ENCODE peak calls at places on chromosome 19, in six cellular contexts. O is H1, B is H9, I is IMR-90, F is mesendoderm, W is mesenchymal stem cell. X is an unnamed sample.

GRCh38 chr19:30662211-30662861 is 290.2 kb downstream of the ZNF536 start:
- DNase-seq in O (no peak), B (no peak), I (no peak), F (no peak), W (no peak), X (no peak)

GRCh38 chr19:31144471-31144870 is 204.8 kb downstream of the TSHZ3 start:
- DNase-seq in O (no peak), B (no peak), I (no peak), F (peak; percentile 11), W (no peak), X (no peak)

GRCh38 chr19:35048911-35049411 is 7.4 kb downstream of the HPN start:
- DNase-seq in O (no peak), B (peak; percentile 25), I (no peak), F (no peak), W (no peak), X (no peak)

GRCh38 chr19:49890349-49891311 is 6.1 kb downstream of the IL4I1 start:
- DNase-seq in O (peak; percentile 95), B (peak; percentile 88), I (no peak), F (no peak), W (no peak), X (peak; percentile 54)

GRCh38 chr19:58575183-58576041 is 2.3 kb upstream of the MZF1 start:
- DNase-seq in O (peak; percentile 87), B (peak; percentile 91), I (peak; percentile 85), F (peak; percentile 97), W (peak; percentile 97), X (peak; percentile 91)

GRCh38 chr19:14318873-14319272 is 62.4 kb upstream of the ADGRE5 start:
- DNase-seq in O (peak; percentile 80), B (peak; percentile 76), I (no peak), F (peak; percentile 23), W (no peak), X (no peak)

GRCh38 chr19:31054430-31054829 is 294.8 kb downstream of the TSHZ3 start:
- DNase-seq in O (peak; percentile 62), B (peak; percentile 88), I (peak; percentile 83), F (peak; percentile 92), W (peak; percentile 80), X (peak; percentile 40)

GRCh38 chr19:33192010-33192409 is 2.1 kb upstream of the LRP3 start:
- DNase-seq in O (peak; percentile 74), B (no peak), I (no peak), F (peak; percentile 19), W (no peak), X (no peak)

GRCh38 chr19:456547-457110 is 4.2 kb downstream of the SHC2 start:
- DNase-seq in O (no peak), B (no peak), I (no peak), F (no peak), W (no peak), X (no peak)

GRCh38 chr19:17107546-17108452 is 32.2 kb downstream of the MYO9B start:
- DNase-seq in O (no peak), B (no peak), I (peak; percentile 98), F (peak; percentile 59), W (peak; percentile 98), X (no peak)

GRCh38 chr19:15227261-15227660 is 5.0 kb downstream of the EPHX3 start:
- DNase-seq in O (no peak), B (no peak), I (no peak), F (no peak), W (no peak), X (no peak)

GRCh38 chr19:15137777-15138176 is 30.6 kb downstream of the SYDE1 start:
- DNase-seq in O (no peak), B (no peak), I (peak; percentile 70), F (no peak), W (peak; percentile 78), X (no peak)

GRCh38 chr19:34645551-34645950 is 31.4 kb downstream of the SCGB2B2 start:
- DNase-seq in O (no peak), B (no peak), I (no peak), F (no peak), W (no peak), X (no peak)

GRCh38 chr19:13056052-13056660 is 46.5 kb downstream of the LYL1 start:
- DNase-seq in O (peak; percentile 70), B (peak; percentile 73), I (peak; percentile 71), F (peak; percentile 85), W (peak; percentile 29), X (no peak)

GRCh38 chr19:6861683-6862286 is 25.6 kb upstream of the ADGRE1 start:
- DNase-seq in O (no peak), B (no peak), I (no peak), F (peak; percentile 10), W (no peak), X (no peak)

GRCh38 chr19:14758816-14759215 is 19.5 kb downstream of the ADGRE2 start:
- DNase-seq in O (peak; percentile 55), B (peak; percentile 88), I (no peak), F (peak; percentile 39), W (no peak), X (no peak)

GRCh38 chr19:33388817-33389573 is 15.5 kb downstream of the CEBPG start:
- DNase-seq in O (peak; percentile 45), B (no peak), I (no peak), F (no peak), W (no peak), X (no peak)

GRCh38 chr19:6204212-6204611 is 68.7 kb downstream of the ACSBG2 start:
- DNase-seq in O (no peak), B (no peak), I (no peak), F (no peak), W (peak; percentile 65), X (no peak)

GRCh38 chr19:15379996-15380647 is 535 bp upstream of the AKAP8 start:
- DNase-seq in O (peak; percentile 89), B (peak; percentile 89), I (peak; percentile 11), F (peak; percentile 94), W (peak; percentile 51), X (no peak)

GRCh38 chr19:29616541-29616940 is 10.5 kb downstream of the POP4 start:
- DNase-seq in O (no peak), B (no peak), I (no peak), F (no peak), W (no peak), X (no peak)

GRCh38 chr19:30464162-30464561 is 92.0 kb downstream of the ZNF536 start:
- DNase-seq in O (no peak), B (no peak), I (no peak), F (no peak), W (no peak), X (no peak)

GRCh38 chr19:35236638-35237400 is 8.3 kb upstream of the FAM187B start:
- DNase-seq in O (no peak), B (no peak), I (no peak), F (peak; percentile 67), W (no peak), X (no peak)

GRCh38 chr19:7783991-7784421 is 21.0 kb downstream of the CLEC4M start:
- DNase-seq in O (no peak), B (peak; percentile 42), I (peak; percentile 72), F (peak; percentile 32), W (peak; percentile 68), X (no peak)

GRCh38 chr19:56842421-56842820 is 1.9 kb upstream of the PEG3 start:
- DNase-seq in O (no peak), B (no peak), I (no peak), F (no peak), W (no peak), X (no peak)

GRCh38 chr19:18940791-18941627 is at the start of gene HOMER3:
- DNase-seq in O (peak; percentile 85), B (peak; percentile 54), I (peak; percentile 39), F (peak; percentile 53), W (peak; percentile 58), X (peak; percentile 81)

GRCh38 chr19:13890136-13890535 is 13.2 kb downstream of the NANOS3 start:
- DNase-seq in O (no peak), B (no peak), I (no peak), F (no peak), W (no peak), X (no peak)

GRCh38 chr19:43631491-43631890 is 8.2 kb downstream of the CADM4 start:
- DNase-seq in O (no peak), B (no peak), I (no peak), F (no peak), W (no peak), X (no peak)

GRCh38 chr19:58434217-58434616 is 5.7 kb downstream of the ZNF132 start:
- DNase-seq in O (no peak), B (no peak), I (peak; percentile 18), F (no peak), W (no peak), X (no peak)

GRCh38 chr19:12788682-12789097 is 2.6 kb upstream of the JUNB start:
- DNase-seq in O (no peak), B (peak; percentile 59), I (peak; percentile 75), F (peak; percentile 73), W (peak; percentile 88), X (no peak)

GRCh38 chr19:47514151-47514868 is 553 bp downstream of the NAPA start:
- DNase-seq in O (no peak), B (no peak), I (no peak), F (no peak), W (peak; percentile 23), X (no peak)
- H2AK5ac ChIP-seq in O (no peak overlapping the region), B (no peak overlapping the region), I (peak overlapping the region; percentile 97), F (no peak overlapping the region), W (peak overlapping the region; percentile 40), X (peak overlapping the region; percentile 83)

GRCh38 chr19:3504723-3505122 is 1.4 kb upstream of the FZR1 start:
- DNase-seq in O (no peak), B (no peak), I (no peak), F (peak; percentile 58), W (peak; percentile 68), X (no peak)

GRCh38 chr19:3500429-3501101 is at the start of gene DOHH:
- DNase-seq in O (peak; percentile 96), B (peak; percentile 97), I (peak; percentile 96), F (peak; percentile 99), W (peak; percentile 96), X (peak; percentile 93)

GRCh38 chr19:3501780-3502179 is 1.3 kb upstream of the DOHH start:
- DNase-seq in O (no peak), B (no peak), I (no peak), F (no peak), W (no peak), X (no peak)

GRCh38 chr19:3505598-3506383 is at the start of gene FZR1:
- DNase-seq in O (peak; percentile 98), B (peak; percentile 98), I (peak; percentile 98), F (peak; percentile 99), W (peak; percentile 98), X (peak; percentile 96)

DNA sequence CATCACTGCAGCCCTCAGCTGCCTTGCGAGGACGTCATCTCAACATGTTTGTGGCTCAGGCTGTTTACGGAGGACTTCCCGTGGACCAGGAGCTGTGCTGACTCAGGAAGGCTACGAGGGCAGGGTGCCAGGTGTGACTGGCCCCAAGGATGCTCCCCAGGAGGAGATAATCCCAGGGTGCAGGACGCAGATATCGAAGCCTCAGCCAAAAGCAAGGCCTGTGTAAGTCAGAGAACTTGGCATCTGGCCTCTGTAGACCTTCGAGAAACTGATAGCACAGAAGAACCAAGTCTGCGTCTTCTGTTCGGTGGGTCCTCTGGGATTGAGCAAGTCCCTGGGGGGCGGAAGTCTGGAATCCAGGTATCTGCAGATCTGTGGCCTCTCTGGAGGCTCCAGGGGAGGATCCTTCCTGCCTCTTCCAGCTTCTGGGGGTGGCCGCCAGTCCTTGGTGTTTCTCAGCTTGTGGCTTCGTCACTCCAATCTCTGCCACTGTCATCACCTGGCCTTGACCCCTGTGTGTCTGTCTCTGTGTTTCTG is 2.6 kb upstream of the DOHH start:
- DNase-seq in O (no peak), B (no peak), I (peak; percentile 78), F (no peak), W (peak; percentile 69), X (no peak)
- H2AK5ac ChIP-seq in O (no peak overlapping the region), B (no peak overlapping the region), I (peak overlapping the region; percentile 50), F (no peak overlapping the region), W (peak overlapping the region; percentile 68), X (no peak overlapping the region)

GRCh38 chr19:47544075-47544474 is 28.9 kb downstream of the ZNF541 start:
- DNase-seq in O (no peak), B (no peak), I (no peak), F (no peak), W (no peak), X (no peak)
- H2AK5ac ChIP-seq in O (no peak overlapping the region), B (no peak overlapping the region), I (no peak overlapping the region), F (no peak overlapping the region), W (no peak overlapping the region), X (peak overlapping the region; percentile 37)

GRCh38 chr19:39401549-39402416 is 4.9 kb upstream of the ZFP36 start:
- DNase-seq in O (no peak), B (no peak), I (peak; percentile 89), F (peak; percentile 70), W (peak; percentile 94), X (no peak)
- H2AK5ac ChIP-seq in O (peak overlapping the region; percentile 99), B (no peak overlapping the region), I (peak overlapping the region; percentile 99), F (peak overlapping the region; percentile 19), W (no peak overlapping the region), X (peak overlapping the region; percentile 73)

X was measured in neuronal stem cell.